ENCODE peak calls at places on chromosome 13, in six cellular contexts. D is psoas muscle; C is heart right ventricle; T is tibial nerve; M is CD8-positive, alpha-beta memory T cell; Q is HAP-1. V is an unnamed sample.

GRCh38 chr13:64529874-64530485 is 2700.2 kb downstream of the PCDH9 start:
- DNase-seq in C (no peak), D (no peak), M (no peak), Q (peak; percentile 47), T (no peak), V (no peak)

GRCh38 chr13:75226092-75226491 is 255.9 kb downstream of the TBC1D4 start:
- DNase-seq in Q (no peak), D (no peak), T (no peak), M (no peak), C (no peak), V (no peak)

GRCh38 chr13:44855860-44856259 is 133.4 kb downstream of the NUFIP1 start:
- DNase-seq in M (no peak), C (no peak), T (no peak), Q (no peak), D (no peak), V (no peak)

GRCh38 chr13:44669534-44669933 is 93.4 kb upstream of the TSC22D1 start:
- DNase-seq in T (no peak), C (no peak), M (no peak), D (no peak), Q (no peak), V (no peak)

GRCh38 chr13:72255908-72256307 is 388.9 kb upstream of the DACH1 start:
- DNase-seq in C (no peak), T (no peak), Q (peak; percentile 74), D (no peak), M (no peak), V (no peak)

GRCh38 chr13:26011996-26012688 is 39.7 kb downstream of the SHISA2 start:
- DNase-seq in T (no peak), Q (no peak), D (no peak), M (peak; percentile 48), C (no peak), V (peak; percentile 57)

GRCh38 chr13:40637644-40638043 is 28.8 kb downstream of the FOXO1 start:
- DNase-seq in M (no peak), C (no peak), D (no peak), T (no peak), Q (no peak), V (no peak)

GRCh38 chr13:47803131-47803530 is 197.9 kb downstream of the SUCLA2 start:
- DNase-seq in T (no peak), M (no peak), Q (no peak), D (no peak), C (no peak), V (no peak)

GRCh38 chr13:95494082-95494681 is 58.3 kb upstream of the CLDN10 start:
- DNase-seq in Q (peak; percentile 58), C (peak; percentile 16), M (no peak), D (no peak), T (peak; percentile 39), V (no peak)

GRCh38 chr13:31846984-31847752 is 107.8 kb downstream of the RXFP2 start:
- DNase-seq in D (peak; percentile 59), M (no peak), C (peak; percentile 28), Q (no peak), T (no peak), V (peak; percentile 11)

GRCh38 chr13:113821847-113822246 is 42.0 kb downstream of the GAS6 start:
- DNase-seq in C (no peak), T (no peak), D (no peak), M (no peak), Q (no peak), V (no peak)
- H3K4me3 ChIP-seq in C (no peak overlapping the region), T (no peak overlapping the region), D (peak overlapping the region; percentile 45), M (no peak overlapping the region), Q (no peak overlapping the region), V (no peak overlapping the region)

DNA sequence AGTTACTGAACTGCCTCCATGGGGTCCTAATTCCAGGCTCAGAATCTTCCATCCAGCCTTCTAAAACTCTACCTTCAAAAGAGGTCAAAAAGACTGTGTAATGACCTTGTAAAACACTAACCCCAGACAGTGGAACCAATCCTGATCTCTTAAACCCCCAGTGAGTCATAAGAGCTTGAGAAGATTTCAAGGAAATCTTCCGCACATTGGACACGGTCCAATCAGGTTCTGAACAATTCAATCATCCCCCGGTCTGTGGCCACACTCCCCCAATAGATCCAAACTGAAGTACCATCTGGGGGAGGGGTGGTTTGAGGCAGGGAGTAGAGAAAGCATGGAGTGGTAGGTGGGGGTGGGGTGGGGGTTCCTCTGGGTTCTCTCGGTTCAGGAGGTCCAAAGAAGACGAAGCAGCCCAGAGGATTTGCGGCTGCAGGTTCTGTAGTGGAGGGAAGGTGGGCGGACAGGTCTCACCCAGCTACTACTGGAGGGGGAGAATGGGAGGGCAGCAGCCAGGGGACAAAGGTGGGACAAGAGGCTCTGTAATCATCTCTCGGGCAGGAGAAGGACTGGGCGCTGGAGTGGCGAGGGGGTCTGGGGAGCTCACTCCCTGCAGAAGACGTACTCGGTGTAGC is 1.5 kb downstream of the KCTD12 start:
- DNase-seq in M (no peak), Q (no peak), T (peak; percentile 17), C (peak; percentile 11), D (no peak), V (no peak)
- H3K4me3 ChIP-seq in M (peak overlapping the region; percentile 57), Q (peak overlapping the region; percentile 43), T (peak overlapping the region; percentile 73), C (peak overlapping the region; percentile 90), D (peak overlapping the region; percentile 79), V (peak overlapping the region; percentile 72)

GRCh38 chr13:36445806-36446423 is 13.6 kb downstream of the CCNA1 start:
- DNase-seq in M (no peak), C (no peak), T (no peak), Q (no peak), D (no peak), V (no peak)
- H3K4me3 ChIP-seq in M (no peak overlapping the region), C (no peak overlapping the region), T (no peak overlapping the region), Q (no peak overlapping the region), D (no peak overlapping the region), V (no peak overlapping the region)

DNA sequence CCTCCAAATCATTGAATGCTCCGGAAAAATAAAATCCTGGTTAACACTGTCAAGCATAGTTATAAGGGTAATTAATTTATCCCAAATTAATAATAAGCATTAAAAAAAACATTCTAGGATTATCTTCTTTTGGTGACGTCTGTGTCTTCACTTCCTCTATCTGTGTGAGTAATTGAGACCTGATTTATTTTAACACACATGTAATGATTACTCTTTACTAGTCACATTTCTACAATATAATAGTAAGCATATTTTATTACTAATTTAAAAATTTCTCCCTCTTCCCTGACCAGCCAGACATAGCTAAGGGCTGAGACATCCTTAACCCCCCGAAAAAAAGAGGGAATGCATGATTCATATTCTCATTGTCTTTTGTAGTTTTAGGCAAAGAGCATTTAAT is 2.3 kb downstream of the FNDC3A start:
- DNase-seq in M (no peak), D (no peak), Q (no peak), C (no peak), T (no peak), V (no peak)
- H3K4me3 ChIP-seq in M (no peak overlapping the region), D (peak overlapping the region; percentile 96), Q (peak overlapping the region; percentile 77), C (peak overlapping the region; percentile 91), T (peak overlapping the region; percentile 64), V (peak overlapping the region; percentile 88)

DNA sequence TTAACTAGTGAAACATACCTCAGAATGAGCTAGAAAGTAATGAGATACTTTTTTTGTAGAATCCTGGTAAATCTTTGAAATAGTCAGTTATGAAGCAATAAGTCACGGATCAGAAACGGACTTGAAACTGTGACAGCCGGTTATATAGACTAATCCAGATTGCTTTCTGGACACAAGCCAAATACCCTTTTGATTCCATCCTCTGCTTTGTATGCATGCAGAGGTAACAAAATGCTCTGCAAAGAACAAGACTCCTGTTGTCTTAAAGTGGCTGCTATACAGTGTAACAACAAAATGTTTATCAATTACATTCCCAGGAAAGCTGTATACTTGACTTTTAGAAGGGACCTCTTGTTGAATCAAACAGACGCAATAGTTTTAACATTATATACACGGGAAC is 66.5 kb upstream of the STARD13 start:
- DNase-seq in M (no peak), D (no peak), C (no peak), T (no peak), Q (no peak), V (no peak)
- H3K4me3 ChIP-seq in M (no peak overlapping the region), D (no peak overlapping the region), C (no peak overlapping the region), T (no peak overlapping the region), Q (no peak overlapping the region), V (no peak overlapping the region)

GRCh38 chr13:98999635-98999952 is 21.7 kb upstream of the DOCK9 start:
- DNase-seq in C (no peak), Q (no peak), M (no peak), D (no peak), T (no peak), V (no peak)
- H3K4me3 ChIP-seq in C (no peak overlapping the region), Q (no peak overlapping the region), M (peak overlapping the region; percentile 9), D (no peak overlapping the region), T (no peak overlapping the region), V (no peak overlapping the region)

GRCh38 chr13:99237981-99238662 is 20.1 kb downstream of the GPR18 start:
- DNase-seq in C (no peak), D (no peak), M (no peak), Q (no peak), T (no peak), V (no peak)
- H3K4me3 ChIP-seq in C (no peak overlapping the region), D (no peak overlapping the region), M (peak overlapping the region; percentile 50), Q (no peak overlapping the region), T (no peak overlapping the region), V (peak overlapping the region; percentile 51)

GRCh38 chr13:109412232-109412935 is 374.0 kb downstream of the IRS2 start:
- DNase-seq in M (no peak), C (peak; percentile 57), Q (no peak), T (no peak), D (no peak), V (no peak)
- H3K4me3 ChIP-seq in M (no peak overlapping the region), C (peak overlapping the region; percentile 28), Q (no peak overlapping the region), T (no peak overlapping the region), D (no peak overlapping the region), V (no peak overlapping the region)